ENCODE peak calls at places on chromosomes 13 and 19, in four cellular contexts. One of them, this sample, is unnamed.

GRCh38 chr13:90230311-90230710 is 1117.2 kb upstream of the MIR17HG start:
- DNase-seq in GM12878: no peak
- DNase-seq in HepG2: no peak
- DNase-seq in HCT116: no peak
- DNase-seq in this sample: no peak

GRCh38 chr13:29543230-29544215 is 52.0 kb downstream of the SLC7A1 start:
- DNase-seq in GM12878: peak; percentile 44
- DNase-seq in HepG2: peak; percentile 12
- DNase-seq in HCT116: no peak
- DNase-seq in this sample: no peak

GRCh38 chr13:110699148-110700145 is 6.5 kb downstream of the CARS2 start:
- DNase-seq in GM12878: no peak
- DNase-seq in HepG2: no peak
- DNase-seq in HCT116: no peak
- DNase-seq in this sample: no peak

GRCh38 chr19:6891761-6892385 is 4.5 kb downstream of the ADGRE1 start:
- DNase-seq in GM12878: no peak
- DNase-seq in HepG2: no peak
- DNase-seq in HCT116: no peak
- DNase-seq in this sample: no peak

GRCh38 chr13:32314968-32315254 is 252 bp downstream of the ZAR1L start:
- DNase-seq in GM12878: no peak
- DNase-seq in HepG2: peak; percentile 40
- DNase-seq in HCT116: peak; percentile 43
- DNase-seq in this sample: no peak

GRCh38 chr13:19959141-19959830 is 759 bp downstream of the ZMYM2 start:
- DNase-seq in GM12878: no peak
- DNase-seq in HepG2: peak; percentile 27
- DNase-seq in HCT116: peak; percentile 8
- DNase-seq in this sample: peak; percentile 75

GRCh38 chr19:45469835-45470146 is 2.0 kb downstream of the FOSB start:
- DNase-seq in GM12878: no peak
- DNase-seq in HepG2: peak; percentile 85
- DNase-seq in HCT116: no peak
- DNase-seq in this sample: no peak

GRCh38 chr19:56566904-56567273 is 379 bp upstream of the ZNF470 start:
- DNase-seq in GM12878: no peak
- DNase-seq in HepG2: no peak
- DNase-seq in HCT116: no peak
- DNase-seq in this sample: no peak

GRCh38 chr13:77565635-77566034 is 30.1 kb downstream of the SCEL start:
- DNase-seq in GM12878: no peak
- DNase-seq in HepG2: peak; percentile 3
- DNase-seq in HCT116: peak; percentile 12
- DNase-seq in this sample: no peak

GRCh38 chr19:48415395-48415794 is 21.9 kb downstream of the GRIN2D start:
- DNase-seq in GM12878: no peak
- DNase-seq in HepG2: peak; percentile 52
- DNase-seq in HCT116: peak; percentile 84
- DNase-seq in this sample: peak; percentile 91

GRCh38 chr19:46466536-46467199 is 4.7 kb downstream of the PNMA8A start:
- DNase-seq in GM12878: peak; percentile 55
- DNase-seq in HepG2: no peak
- DNase-seq in HCT116: no peak
- DNase-seq in this sample: no peak

GRCh38 chr13:86585826-86586225 is 786.6 kb upstream of the SLITRK6 start:
- DNase-seq in GM12878: no peak
- DNase-seq in HepG2: no peak
- DNase-seq in HCT116: no peak
- DNase-seq in this sample: no peak

GRCh38 chr13:51243832-51244231 is 21.6 kb downstream of the FAM124A start:
- DNase-seq in GM12878: no peak
- DNase-seq in HepG2: no peak
- DNase-seq in HCT116: no peak
- DNase-seq in this sample: peak; percentile 72

GRCh38 chr13:44695520-44695919 is 119.4 kb upstream of the TSC22D1 start:
- DNase-seq in GM12878: no peak
- DNase-seq in HepG2: no peak
- DNase-seq in HCT116: no peak
- DNase-seq in this sample: no peak

GRCh38 chr19:28207244-28207643 is 1005.7 kb downstream of the UQCRFS1 start:
- DNase-seq in GM12878: no peak
- DNase-seq in HepG2: no peak
- DNase-seq in HCT116: no peak
- DNase-seq in this sample: no peak

GRCh38 chr13:39895254-39895653 is 239.8 kb downstream of the COG6 start:
- DNase-seq in GM12878: no peak
- DNase-seq in HepG2: no peak
- DNase-seq in HCT116: no peak
- DNase-seq in this sample: no peak

GRCh38 chr19:52542984-52543664 is 15.7 kb downstream of the ZNF808 start:
- DNase-seq in GM12878: peak; percentile 66
- DNase-seq in HepG2: no peak
- DNase-seq in HCT116: no peak
- DNase-seq in this sample: no peak

GRCh38 chr19:38656171-38656981 is 8.9 kb downstream of the ACTN4 start:
- DNase-seq in GM12878: no peak
- DNase-seq in HepG2: peak; percentile 95
- DNase-seq in HCT116: no peak
- DNase-seq in this sample: no peak

GRCh38 chr13:54078271-54078670 is 1049.7 kb downstream of the OLFM4 start:
- DNase-seq in GM12878: no peak
- DNase-seq in HepG2: no peak
- DNase-seq in HCT116: no peak
- DNase-seq in this sample: no peak

GRCh38 chr13:38176664-38177063 is 173.0 kb upstream of the UFM1 start:
- DNase-seq in GM12878: no peak
- DNase-seq in HepG2: no peak
- DNase-seq in HCT116: no peak
- DNase-seq in this sample: no peak

GRCh38 chr13:31046711-31047279 is 114.3 kb downstream of the TEX26 start:
- DNase-seq in GM12878: no peak
- DNase-seq in HepG2: no peak
- DNase-seq in HCT116: no peak
- DNase-seq in this sample: no peak

GRCh38 chr19:7915250-7916136 is 863 bp downstream of the TGFBR3L start:
- DNase-seq in GM12878: no peak
- DNase-seq in HepG2: no peak
- DNase-seq in HCT116: no peak
- DNase-seq in this sample: no peak

GRCh38 chr13:47092202-47092601 is 195.3 kb upstream of the HTR2A start:
- DNase-seq in GM12878: no peak
- DNase-seq in HepG2: no peak
- DNase-seq in HCT116: no peak
- DNase-seq in this sample: no peak

GRCh38 chr19:47506459-47506858 is 8.4 kb downstream of the NAPA start:
- DNase-seq in GM12878: no peak
- DNase-seq in HepG2: no peak
- DNase-seq in HCT116: no peak
- DNase-seq in this sample: no peak

GRCh38 chr13:30442854-30443379 is 20.6 kb downstream of the UBE2L5 start:
- DNase-seq in GM12878: peak; percentile 78
- DNase-seq in HepG2: no peak
- DNase-seq in HCT116: no peak
- DNase-seq in this sample: no peak

GRCh38 chr19:55696301-55697068 is 21.5 kb downstream of the EPN1 start:
- DNase-seq in GM12878: no peak
- DNase-seq in HepG2: no peak
- DNase-seq in HCT116: no peak
- DNase-seq in this sample: no peak

GRCh38 chr19:43699506-43700367 is 16.1 kb upstream of the IRGC start:
- DNase-seq in GM12878: no peak
- DNase-seq in HepG2: no peak
- DNase-seq in HCT116: no peak
- DNase-seq in this sample: peak; percentile 41

GRCh38 chr13:87080100-87080779 is 590.9 kb upstream of the SLITRK5 start:
- DNase-seq in GM12878: no peak
- DNase-seq in HepG2: no peak
- DNase-seq in HCT116: no peak
- DNase-seq in this sample: no peak

GRCh38 chr19:10010247-10010691 is at the start of gene COL5A3:
- DNase-seq in GM12878: no peak
- DNase-seq in HepG2: no peak
- DNase-seq in HCT116: no peak
- DNase-seq in this sample: no peak

GRCh38 chr13:28684257-28684656 is 25.3 kb downstream of the POMP start:
- DNase-seq in GM12878: no peak
- DNase-seq in HepG2: peak; percentile 1
- DNase-seq in HCT116: no peak
- DNase-seq in this sample: peak; percentile 68

GRCh38 chr13:37109080-37109678 is 3.7 kb upstream of the CSNK1A1L start:
- DNase-seq in GM12878: no peak
- DNase-seq in HepG2: peak; percentile 3
- DNase-seq in HCT116: no peak
- DNase-seq in this sample: no peak

GRCh38 chr19:41563847-41564514 is 12.0 kb upstream of the CEACAM21 start:
- DNase-seq in GM12878: no peak
- DNase-seq in HepG2: no peak
- DNase-seq in HCT116: no peak
- DNase-seq in this sample: no peak
- H3K27me3 ChIP-seq in GM12878: no peaks in the 10 kb centered on the region
- H3K27me3 ChIP-seq in HepG2: peaks cover 3% of the 10 kb centered on the region
- H3K27me3 ChIP-seq in HCT116: peaks cover 44% of the 10 kb centered on the region
- H3K27me3 ChIP-seq in this sample: peaks cover 8% of the 10 kb centered on the region

DNA sequence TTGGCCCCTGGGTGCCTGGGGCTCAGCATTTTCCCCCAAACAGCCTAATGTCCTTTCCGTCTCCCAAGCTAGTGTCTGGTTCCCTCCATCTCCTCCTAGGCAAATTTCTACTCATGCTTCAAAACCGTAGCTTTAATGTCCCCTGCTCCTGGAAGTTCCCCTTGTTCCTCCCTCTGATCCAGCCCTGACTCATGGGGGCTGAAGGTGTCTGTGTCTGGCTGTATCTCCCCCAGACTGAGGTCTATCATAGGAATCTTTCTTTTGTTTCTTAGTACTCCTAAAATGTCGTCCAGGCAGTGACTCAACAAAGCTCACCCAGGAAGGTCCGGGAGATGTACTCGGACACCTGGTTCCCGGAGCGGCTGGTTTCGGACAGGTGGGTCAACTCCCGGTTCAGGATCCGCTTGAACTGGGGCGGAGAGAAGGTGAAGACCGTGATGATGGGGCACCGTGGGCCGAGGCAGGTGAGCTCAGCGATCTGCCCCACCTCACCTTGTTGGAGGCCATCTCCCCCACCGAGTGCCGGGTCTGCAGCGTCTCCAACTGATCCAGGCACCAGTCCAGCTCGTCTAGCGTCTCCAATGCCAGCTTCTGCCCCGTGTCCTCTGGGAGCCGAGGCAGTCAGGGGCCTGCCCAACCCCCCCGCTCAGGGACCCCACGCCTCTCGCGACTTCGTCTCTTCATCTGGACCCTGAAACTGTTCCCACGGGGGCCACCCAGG is 6.2 kb downstream of the PDE4C start:
- DNase-seq in GM12878: no peak
- DNase-seq in HepG2: no peak
- DNase-seq in HCT116: no peak
- DNase-seq in this sample: no peak
- TF ChIP-seq ZNF274 in GM12878: no peak
- TF ChIP-seq ZNF274 in HepG2: no peak
- TF ChIP-seq ZNF274 in HCT116: no peak
- TF ChIP-seq ZNF274 in this sample: no peak

DNA sequence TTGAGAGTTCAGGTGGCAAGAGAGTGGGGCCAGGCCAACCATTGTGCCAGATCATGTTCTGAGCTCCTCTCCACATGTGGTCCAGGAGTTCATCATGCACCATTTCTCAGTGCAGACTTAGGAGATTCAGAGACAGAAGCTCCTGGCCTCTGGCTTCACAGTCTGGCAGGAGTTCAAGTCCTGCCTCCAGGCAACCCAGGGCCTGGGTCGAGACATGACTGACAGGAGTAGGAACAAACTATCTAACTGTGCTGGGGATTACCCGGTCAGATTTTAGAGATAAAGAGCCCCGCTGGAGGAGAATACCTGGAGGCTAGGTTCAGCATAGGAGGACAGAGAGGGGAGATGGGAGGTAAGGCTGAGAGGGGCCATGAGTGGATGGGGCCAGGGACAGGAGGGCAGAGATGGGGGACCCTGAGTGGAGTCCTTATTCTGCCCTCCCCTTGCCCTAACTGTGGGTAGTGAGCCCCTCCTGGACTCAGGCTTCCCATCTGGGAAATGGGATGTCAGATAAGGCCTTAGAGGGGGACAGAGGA is 906 bp upstream of the CYP4F11 start:
- DNase-seq in GM12878: no peak
- DNase-seq in HepG2: peak; percentile 39
- DNase-seq in HCT116: peak; percentile 31
- DNase-seq in this sample: no peak
- TF ChIP-seq RAD21 in GM12878: no peak
- TF ChIP-seq RAD21 in HepG2: no peak
- TF ChIP-seq RAD21 in HCT116: no peak
- TF ChIP-seq RAD21 in this sample: no peak

DNA sequence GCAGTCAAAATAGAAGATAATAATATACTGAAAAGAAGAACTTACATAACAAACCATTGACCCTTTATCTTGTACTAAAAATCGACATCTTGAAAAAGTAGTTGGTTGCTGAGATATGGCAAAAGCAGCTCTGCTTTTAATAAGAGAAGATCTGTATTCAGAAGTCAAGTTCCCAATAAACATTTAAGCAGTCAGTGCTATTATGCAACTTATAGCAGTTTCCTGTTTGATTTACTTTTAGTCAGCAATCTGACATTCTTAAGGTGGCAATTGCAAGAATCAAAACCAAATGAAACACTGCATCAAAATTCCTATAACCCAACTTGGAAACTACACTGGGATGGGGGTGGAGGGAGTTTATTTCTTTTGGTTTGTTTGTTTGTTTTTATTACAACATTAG is 165.5 kb downstream of the TBC1D4 start:
- DNase-seq in GM12878: no peak
- DNase-seq in HepG2: no peak
- DNase-seq in HCT116: no peak
- DNase-seq in this sample: no peak
- H3K27me3 ChIP-seq in GM12878: no peaks in the 10 kb centered on the region
- H3K27me3 ChIP-seq in HepG2: no peaks in the 10 kb centered on the region
- H3K27me3 ChIP-seq in HCT116: no peaks in the 10 kb centered on the region
- H3K27me3 ChIP-seq in this sample: no peaks in the 10 kb centered on the region

This sample was measured in H1.